ENCODE peak calls at places on chromosomes 13 and 19, in seven cellular contexts. Z, E, B, S, N, P and X are unnamed samples.

GRCh38 chr19:12720851-12721655 is 2.7 kb downstream of the TNPO2 start:
- DNase-seq in P (no peak), N (no peak), E (no peak), Z (peak), S (peak), B (no peak), X (no peak)

GRCh38 chr19:48391100-48392005 is at the start of gene KDELR1:
- DNase-seq in B (peak), P (peak), Z (peak), S (peak), N (peak), E (peak), X (peak)

GRCh38 chr13:94710881-94711560 is 1.3 kb downstream of the SOX21 start:
- DNase-seq in Z (no peak), E (no peak), P (peak), B (no peak), S (no peak), N (no peak), X (peak)

GRCh38 chr19:29478578-29479565 is 46.9 kb upstream of the VSTM2B start:
- DNase-seq in Z (peak), E (no peak), B (no peak), N (no peak), P (no peak), S (peak), X (no peak)

GRCh38 chr19:34244611-34245299 is 9.6 kb upstream of the GARRE1 start:
- DNase-seq in E (no peak), S (peak), B (no peak), N (no peak), P (no peak), Z (no peak), X (no peak)

GRCh38 chr19:7149956-7150705 is 80.6 kb downstream of the ZNF557 start:
- DNase-seq in B (no peak), Z (no peak), S (no peak), E (no peak), N (no peak), P (no peak), X (peak)

GRCh38 chr13:38944219-38944618 is 46.4 kb downstream of the STOML3 start:
- DNase-seq in P (no peak), B (no peak), S (no peak), E (no peak), N (peak), Z (no peak), X (no peak)

GRCh38 chr13:77692746-77693448 is 4.6 kb upstream of the SLAIN1 start:
- DNase-seq in Z (no peak), B (no peak), P (no peak), S (no peak), E (no peak), N (no peak), X (no peak)

GRCh38 chr19:49593233-49594113 is 2.5 kb downstream of the PRR12 start:
- DNase-seq in N (no peak), B (peak), Z (peak), P (peak), E (peak), S (peak), X (peak)

GRCh38 chr13:76489299-76489698 is 396.9 kb downstream of the KCTD12 start:
- DNase-seq in Z (no peak), E (no peak), B (no peak), P (no peak), N (no peak), S (no peak), X (no peak)

GRCh38 chr13:106151056-106151699 is 384.3 kb downstream of the EFNB2 start:
- DNase-seq in N (no peak), P (no peak), S (peak), Z (no peak), E (no peak), B (no peak), X (no peak)

GRCh38 chr19:17504030-17504429 is 7.4 kb upstream of the PGLS start:
- DNase-seq in N (no peak), Z (no peak), S (no peak), B (no peak), P (no peak), E (no peak), X (no peak)

GRCh38 chr19:40274585-40275544 is 10.3 kb downstream of the AKT2 start:
- DNase-seq in N (no peak), Z (no peak), S (no peak), E (peak), B (peak), P (peak), X (peak)

GRCh38 chr19:4543444-4543843 is 3.6 kb upstream of the LRG1 start:
- DNase-seq in E (no peak), P (no peak), B (no peak), N (no peak), S (no peak), Z (no peak), X (no peak)

GRCh38 chr19:20840371-20840770 is 64.3 kb downstream of the ZNF66 start:
- DNase-seq in Z (no peak), P (no peak), N (no peak), B (no peak), E (no peak), S (no peak), X (no peak)

GRCh38 chr13:44930907-44931676 is 58.2 kb downstream of the NUFIP1 start:
- DNase-seq in S (peak), N (peak), E (peak), P (no peak), Z (no peak), B (no peak), X (no peak)

GRCh38 chr19:18896421-18896841 is 473 bp upstream of the CERS1 start:
- DNase-seq in Z (peak), E (no peak), N (no peak), B (no peak), P (no peak), S (no peak), X (no peak)

GRCh38 chr13:36297259-36297599 is 385 bp downstream of the CCDC169 start:
- DNase-seq in P (peak), E (no peak), B (no peak), N (no peak), Z (no peak), S (peak), X (no peak)

GRCh38 chr13:29411493-29411892 is 184.0 kb downstream of the SLC7A1 start:
- DNase-seq in E (no peak), Z (no peak), S (peak), P (no peak), B (no peak), N (no peak), X (no peak)

GRCh38 chr13:110308377-110309158 is 1.5 kb downstream of the COL4A2 start:
- DNase-seq in E (no peak), S (peak), P (no peak), B (no peak), Z (no peak), N (no peak), X (no peak)

GRCh38 chr13:90171649-90172048 is 1175.8 kb upstream of the MIR17HG start:
- DNase-seq in Z (no peak), N (no peak), E (no peak), S (peak), B (no peak), P (no peak), X (no peak)

GRCh38 chr19:10105241-10106099 is 692 bp upstream of the PPAN start:
- DNase-seq in E (no peak), Z (no peak), P (peak), S (no peak), N (no peak), B (peak), X (peak)

GRCh38 chr19:33186431-33186830 is 7.7 kb upstream of the LRP3 start:
- DNase-seq in S (no peak), P (no peak), E (no peak), Z (no peak), B (no peak), N (no peak), X (no peak)

GRCh38 chr19:38836438-38837303 is 5.1 kb upstream of the ECH1 start:
- DNase-seq in B (no peak), S (no peak), P (no peak), Z (no peak), N (no peak), E (peak), X (no peak)